ENCODE peak calls at places on chromosomes 6 and 20, in seven cellular contexts. One of them, this sample, is unnamed.

GRCh38 chr6:41427642-41428401 is 92.4 kb downstream of the NCR2 start:
- DNase-seq in AG20443: peak; percentile 56
- DNase-seq in GM20000: peak; percentile 68
- DNase-seq in NCI-H2029: peak; percentile 43
- DNase-seq in right atrium auricular region: no peak
- DNase-seq in globus pallidus: peak; percentile 50
- DNase-seq in CD14-positive monocyte: no peak
- DNase-seq in this sample: no peak

GRCh38 chr6:149210376-149210775 is 107.1 kb upstream of the TAB2 start:
- DNase-seq in NCI-H2029: no peak
- DNase-seq in right atrium auricular region: no peak
- DNase-seq in GM20000: no peak
- DNase-seq in globus pallidus: no peak
- DNase-seq in AG20443: peak; percentile 72
- DNase-seq in CD14-positive monocyte: peak; percentile 51
- DNase-seq in this sample: peak; percentile 75

GRCh38 chr20:53608456-53609413 is 15.1 kb upstream of the ZNF217 start:
- DNase-seq in GM20000: no peak
- DNase-seq in globus pallidus: no peak
- DNase-seq in NCI-H2029: no peak
- DNase-seq in right atrium auricular region: peak; percentile 59
- DNase-seq in AG20443: no peak
- DNase-seq in CD14-positive monocyte: no peak
- DNase-seq in this sample: peak; percentile 24

GRCh38 chr6:45689926-45690615 is 312.3 kb upstream of the SUPT3H start:
- DNase-seq in AG20443: no peak
- DNase-seq in globus pallidus: no peak
- DNase-seq in NCI-H2029: no peak
- DNase-seq in right atrium auricular region: no peak
- DNase-seq in GM20000: no peak
- DNase-seq in CD14-positive monocyte: no peak
- DNase-seq in this sample: no peak

GRCh38 chr6:36769676-36770499 is 69.4 kb downstream of the CPNE5 start:
- DNase-seq in NCI-H2029: no peak
- DNase-seq in right atrium auricular region: no peak
- DNase-seq in AG20443: peak; percentile 57
- DNase-seq in GM20000: no peak
- DNase-seq in globus pallidus: no peak
- DNase-seq in CD14-positive monocyte: no peak
- DNase-seq in this sample: peak; percentile 85

GRCh38 chr20:52926505-52926904 is 45.7 kb upstream of the TSHZ2 start:
- DNase-seq in AG20443: no peak
- DNase-seq in right atrium auricular region: no peak
- DNase-seq in globus pallidus: no peak
- DNase-seq in CD14-positive monocyte: no peak
- DNase-seq in NCI-H2029: no peak
- DNase-seq in GM20000: no peak
- DNase-seq in this sample: no peak

GRCh38 chr6:148462203-148462602 is 119.6 kb downstream of the SASH1 start:
- DNase-seq in CD14-positive monocyte: no peak
- DNase-seq in globus pallidus: no peak
- DNase-seq in AG20443: no peak
- DNase-seq in right atrium auricular region: no peak
- DNase-seq in NCI-H2029: no peak
- DNase-seq in GM20000: no peak
- DNase-seq in this sample: no peak

GRCh38 chr20:24050119-24050518 is 61.5 kb upstream of the GGTLC1 start:
- DNase-seq in NCI-H2029: no peak
- DNase-seq in CD14-positive monocyte: no peak
- DNase-seq in right atrium auricular region: no peak
- DNase-seq in globus pallidus: no peak
- DNase-seq in GM20000: no peak
- DNase-seq in AG20443: no peak
- DNase-seq in this sample: no peak

GRCh38 chr20:45406260-45407066 is 1.6 kb upstream of the DBNDD2 start:
- DNase-seq in globus pallidus: peak; percentile 74
- DNase-seq in AG20443: peak; percentile 65
- DNase-seq in NCI-H2029: peak; percentile 30
- DNase-seq in right atrium auricular region: peak; percentile 68
- DNase-seq in GM20000: peak; percentile 53
- DNase-seq in CD14-positive monocyte: no peak
- DNase-seq in this sample: peak; percentile 43

GRCh38 chr6:34148864-34149810 is 3.2 kb upstream of the GRM4 start:
- DNase-seq in NCI-H2029: no peak
- DNase-seq in AG20443: no peak
- DNase-seq in globus pallidus: no peak
- DNase-seq in right atrium auricular region: no peak
- DNase-seq in GM20000: peak; percentile 75
- DNase-seq in CD14-positive monocyte: no peak
- DNase-seq in this sample: no peak

This sample was measured in CD4-positive, CD25-positive, alpha-beta regulatory T cell.